ENCODE peak calls at places on chromosomes 16 and 17, in nine cellular contexts. C, O, D, R, Q, G, V, J and P are unnamed samples.

GRCh38 chr17:12580640-12581039 is 85.0 kb upstream of the MYOCD start:
- DNase-seq in G (peak; percentile 22), V (no peak), Q (no peak), D (no peak), R (no peak), C (no peak), J (no peak), O (no peak), P (no peak)

GRCh38 chr17:26731005-26731921 is 562.7 kb upstream of the WSB1 start:
- DNase-seq in J (no peak), G (no peak), C (no peak), O (no peak), R (no peak), Q (no peak), V (no peak), D (no peak), P (no peak)

GRCh38 chr17:1312261-1312870 is 32.9 kb downstream of the TRARG1 start:
- DNase-seq in V (no peak), C (no peak), R (no peak), G (no peak), J (no peak), Q (no peak), D (no peak), O (peak; percentile 29), P (no peak)

GRCh38 chr16:12499032-12499735 is 304.5 kb downstream of the CPPED1 start:
- DNase-seq in D (no peak), O (no peak), J (peak; percentile 13), R (no peak), C (no peak), G (no peak), V (no peak), Q (no peak), P (no peak)

GRCh38 chr17:30997842-30998241 is 27.0 kb downstream of the RNF135 start:
- DNase-seq in J (no peak), V (no peak), D (no peak), G (no peak), C (no peak), Q (no peak), O (no peak), R (no peak), P (no peak)

GRCh38 chr17:83173997-83174858 is 94.8 kb downstream of the METRNL start:
- DNase-seq in J (peak; percentile 90), G (peak; percentile 21), R (peak; percentile 63), D (no peak), V (no peak), O (peak; percentile 55), Q (no peak), C (no peak), P (peak; percentile 19)

GRCh38 chr17:74220966-74221814 is 7.8 kb downstream of the TTYH2 start:
- DNase-seq in G (no peak), J (no peak), R (no peak), D (no peak), V (no peak), O (no peak), C (no peak), Q (no peak), P (no peak)

GRCh38 chr16:50081428-50082018 is 15.8 kb downstream of the HEATR3 start:
- DNase-seq in C (no peak), J (no peak), O (no peak), G (no peak), Q (no peak), V (no peak), R (no peak), D (no peak), P (no peak)

GRCh38 chr16:25553711-25554436 is 137.9 kb upstream of the HS3ST4 start:
- DNase-seq in V (no peak), O (no peak), R (peak; percentile 15), D (no peak), J (no peak), Q (no peak), C (no peak), G (peak; percentile 17), P (no peak)

GRCh38 chr16:73601911-73602310 is 554.0 kb upstream of the ZFHX3 start:
- DNase-seq in J (no peak), G (no peak), V (no peak), Q (no peak), R (no peak), O (no peak), D (no peak), C (no peak), P (no peak)

GRCh38 chr17:4818276-4818675 is 11.3 kb downstream of the PLD2 start:
- DNase-seq in Q (no peak), R (no peak), J (no peak), V (no peak), O (no peak), G (no peak), D (no peak), C (no peak), P (no peak)

GRCh38 chr17:50426814-50427787 is 1.1 kb downstream of the ACSF2 start:
- DNase-seq in J (peak; percentile 73), V (peak; percentile 56), C (no peak), Q (no peak), R (peak; percentile 34), D (no peak), O (peak; percentile 33), G (peak; percentile 37), P (peak; percentile 57)
- TF ChIP-seq CTCF in J (peak; percentile 88), V (no peak), C (no peak), Q (no peak), R (peak; percentile 19), D (peak; percentile 64), O (peak; percentile 22), G (peak; percentile 18), P (peak; percentile 82)

GRCh38 chr17:46977348-46977747 is 1.7 kb downstream of the RPRML start:
- DNase-seq in V (peak; percentile 39), C (no peak), Q (no peak), R (no peak), O (peak; percentile 32), G (peak; percentile 18), J (peak; percentile 72), D (peak; percentile 80), P (peak; percentile 72)
- TF ChIP-seq CTCF in V (peak; percentile 13), C (peak; percentile 48), Q (no peak), R (no peak), O (peak; percentile 32), G (peak; percentile 12), J (peak; percentile 34), D (peak; percentile 91), P (peak; percentile 53)

DNA sequence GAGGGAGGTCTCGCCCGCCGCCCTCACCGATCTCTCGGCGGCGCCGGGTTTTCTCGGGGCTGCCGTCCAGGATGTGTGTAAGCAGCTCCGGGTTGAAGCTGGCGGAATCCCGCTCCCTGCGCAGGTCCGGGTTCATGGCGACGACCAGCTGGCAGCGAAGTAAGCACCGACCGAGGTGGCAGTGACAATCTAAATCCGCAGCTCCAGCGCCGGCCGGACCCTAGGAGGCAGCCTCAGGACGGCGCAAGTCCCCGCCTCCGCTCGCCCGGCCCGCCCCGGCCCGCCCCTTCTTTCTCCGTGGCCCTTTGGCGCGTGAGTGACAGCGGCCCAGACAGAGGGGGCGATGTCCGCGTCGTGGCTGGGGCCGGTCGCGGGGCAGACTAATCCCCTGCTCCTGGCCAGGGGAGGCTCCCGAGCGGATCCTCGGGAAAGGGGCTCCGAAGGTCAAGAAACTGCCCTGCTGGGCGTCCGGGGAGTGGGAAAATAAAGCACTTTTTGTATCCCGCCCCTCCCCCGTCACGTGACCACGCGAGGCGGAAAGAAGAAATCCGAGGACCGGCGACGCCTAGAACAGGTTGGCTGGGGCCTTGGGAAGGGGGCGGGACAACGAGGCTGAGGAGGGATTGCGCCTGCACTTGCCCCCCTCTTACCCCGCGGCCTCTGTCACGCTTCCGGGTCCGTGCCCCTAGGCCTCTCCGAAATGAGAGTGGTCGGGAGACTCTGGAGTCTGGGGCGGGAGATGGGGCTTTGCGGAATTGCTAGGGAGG is at the start of the genes ACOX1 and TEN1:
- DNase-seq in G (peak; percentile 95), D (peak; percentile 88), O (peak; percentile 98), V (peak; percentile 97), C (peak; percentile 88), R (peak; percentile 96), J (peak; percentile 99), Q (peak; percentile 99), P (peak; percentile 98)
- TF ChIP-seq CTCF in G (peak; percentile 25), D (peak; percentile 21), O (peak; percentile 26), V (peak; percentile 7), C (no peak), R (peak; percentile 18), J (peak; percentile 66), Q (peak; percentile 28), P (peak; percentile 45)

GRCh38 chr16:57508084-57508425 is 21.8 kb upstream of the DOK4 start:
- DNase-seq in Q (no peak), J (no peak), O (no peak), V (no peak), R (no peak), C (no peak), G (no peak), D (no peak), P (no peak)
- TF ChIP-seq CTCF in Q (no peak), J (no peak), O (no peak), V (no peak), R (no peak), C (no peak), G (no peak), D (no peak), P (no peak)

GRCh38 chr16:2883027-2883846 is at the start of gene FLYWCH2:
- DNase-seq in Q (peak; percentile 99), R (peak; percentile 95), G (peak; percentile 93), D (peak; percentile 92), C (peak; percentile 91), J (peak; percentile 97), V (peak; percentile 100), O (peak; percentile 97), P (peak; percentile 92)
- TF ChIP-seq CTCF in Q (no peak), R (no peak), G (no peak), D (no peak), C (no peak), J (no peak), V (no peak), O (no peak), P (no peak)

DNA sequence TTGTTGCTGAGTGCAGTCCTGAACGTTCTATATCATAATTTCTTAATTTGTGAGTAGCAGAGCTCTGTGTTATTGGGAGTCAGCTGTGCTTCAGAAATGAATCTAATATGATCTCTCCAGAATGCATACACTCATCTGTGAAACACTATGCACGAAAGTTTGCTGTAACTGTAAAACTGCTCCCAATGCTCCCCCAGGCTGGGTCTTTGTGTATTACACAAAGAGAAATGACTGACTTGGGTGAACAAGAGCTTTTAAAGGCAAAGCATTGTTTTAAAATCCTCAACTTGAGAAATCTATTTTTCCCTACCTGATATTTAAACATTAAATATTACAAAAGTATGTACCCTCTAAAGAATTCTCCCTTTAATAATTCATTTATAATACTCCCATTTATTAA is 636.7 kb upstream of the KIF2B start:
- DNase-seq in O (no peak), C (no peak), R (no peak), J (no peak), Q (no peak), V (no peak), G (no peak), D (no peak), P (no peak)
- TF ChIP-seq CTCF in O (no peak), C (no peak), R (no peak), J (no peak), Q (no peak), V (no peak), G (no peak), D (no peak), P (no peak)

GRCh38 chr17:44920565-44920940 is 5.3 kb upstream of the GFAP start:
- DNase-seq in C (no peak), Q (peak; percentile 48), G (no peak), D (no peak), O (no peak), R (no peak), J (peak; percentile 46), V (no peak), P (no peak)
- TF ChIP-seq CTCF in C (no peak), Q (no peak), G (no peak), D (no peak), O (no peak), R (no peak), J (no peak), V (no peak), P (no peak)